ENCODE peak calls at places on chromosome 15, in five cellular contexts. M, I, R, T and B are unnamed samples. For H3K36me3, the result is how much of the 10 kb centered on the place peaks cover.

GRCh38 chr15:59701880-59702279 is 12.8 kb upstream of the BNIP2 start:
- DNase-seq in I (no peak), R (no peak), T (no peak), M (no peak), B (no peak)

GRCh38 chr15:101248274-101248673 is 3.6 kb downstream of the CHSY1 start:
- DNase-seq in T (no peak), R (no peak), I (no peak), M (no peak), B (no peak)

GRCh38 chr15:79310985-79311900 is at the start of gene TMED3:
- DNase-seq in M (peak), R (peak), I (peak), T (peak), B (peak)

GRCh38 chr15:51448592-51449494 is 107.4 kb downstream of the GLDN start:
- DNase-seq in T (no peak), M (no peak), I (no peak), R (no peak), B (no peak)

GRCh38 chr15:29917600-29918597 is 95.6 kb upstream of the TJP1 start:
- DNase-seq in R (no peak), T (no peak), I (no peak), M (no peak), B (no peak)

GRCh38 chr15:63070681-63071129 is 28.2 kb downstream of the TPM1 start:
- DNase-seq in T (no peak), R (no peak), M (no peak), I (no peak), B (no peak)

GRCh38 chr15:75842722-75843617 is at the start of gene UBE2Q2:
- DNase-seq in M (peak), R (peak), T (peak), I (peak), B (peak)

GRCh38 chr15:60255390-60255789 is 142.4 kb downstream of the ANXA2 start:
- DNase-seq in M (no peak), T (peak), I (no peak), R (no peak), B (no peak)

GRCh38 chr15:70863450-70864218 is 9.7 kb upstream of the LARP6 start:
- DNase-seq in T (no peak), M (no peak), R (no peak), I (no peak), B (no peak)

GRCh38 chr15:49418811-49419210 is 4.2 kb upstream of the FGF7 start:
- DNase-seq in T (no peak), I (no peak), M (no peak), R (no peak), B (no peak)

GRCh38 chr15:45529613-45530012 is 7.1 kb upstream of the SLC30A4 start:
- DNase-seq in M (peak), I (no peak), R (no peak), T (no peak), B (no peak)

GRCh38 chr15:63832620-63833245 is 1.0 kb downstream of the HERC1 start:
- DNase-seq in T (peak), M (no peak), I (no peak), R (no peak), B (no peak)

GRCh38 chr15:53910852-53911251 is 67.4 kb upstream of the UNC13C start:
- DNase-seq in R (no peak), I (no peak), T (no peak), M (no peak), B (no peak)

GRCh38 chr15:33242165-33242564 is 47.7 kb upstream of the FMN1 start:
- DNase-seq in T (no peak), I (no peak), R (no peak), M (no peak), B (no peak)

DNA sequence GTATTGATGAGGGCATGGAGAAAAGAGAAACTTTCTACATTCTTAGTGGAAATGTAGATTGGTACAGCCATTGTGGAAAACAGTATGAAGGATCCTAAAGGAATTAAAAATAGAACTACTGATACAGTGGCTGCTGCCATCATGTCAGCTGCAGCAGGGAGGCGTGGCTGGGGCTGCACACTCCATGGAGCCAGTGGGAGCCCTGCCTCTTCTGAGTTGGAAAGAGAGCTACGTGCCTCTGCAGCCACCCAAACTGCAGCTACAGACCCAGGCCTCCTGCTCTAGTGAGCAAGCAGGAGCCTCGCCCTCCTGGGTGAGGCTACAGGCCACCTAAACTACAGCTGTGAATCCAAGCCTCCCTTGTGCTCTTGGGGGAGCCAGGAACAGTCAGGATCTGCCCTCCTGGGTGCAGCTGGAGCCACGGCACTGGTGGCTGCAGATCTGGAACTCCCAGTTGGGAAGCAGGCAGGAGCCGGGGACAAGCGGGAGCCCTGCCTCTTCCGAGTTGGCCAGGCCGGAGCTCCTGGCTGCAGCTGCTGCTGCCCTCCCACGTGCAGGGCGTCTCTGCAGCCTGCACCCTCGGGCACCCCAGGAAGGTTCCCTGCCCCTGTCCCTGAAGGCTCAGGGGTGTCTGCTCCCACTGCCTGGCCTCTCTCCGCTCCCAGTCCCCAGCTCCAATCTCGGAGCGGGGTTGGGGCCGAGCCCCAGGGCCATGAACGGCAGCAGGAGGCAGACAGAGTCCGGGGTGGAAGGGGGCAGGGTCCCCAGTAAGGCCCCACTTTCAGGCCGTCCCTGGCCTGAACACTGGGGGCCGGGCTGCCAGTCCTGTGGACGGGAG is 64.5 kb downstream of the THBS1 start:
- DNase-seq in I (no peak), R (no peak), T (no peak), M (peak), B (no peak)
- H3K36me3 ChIP-seq in I (under half), R (under half), T (under half), M (under half), B (under half)

DNA sequence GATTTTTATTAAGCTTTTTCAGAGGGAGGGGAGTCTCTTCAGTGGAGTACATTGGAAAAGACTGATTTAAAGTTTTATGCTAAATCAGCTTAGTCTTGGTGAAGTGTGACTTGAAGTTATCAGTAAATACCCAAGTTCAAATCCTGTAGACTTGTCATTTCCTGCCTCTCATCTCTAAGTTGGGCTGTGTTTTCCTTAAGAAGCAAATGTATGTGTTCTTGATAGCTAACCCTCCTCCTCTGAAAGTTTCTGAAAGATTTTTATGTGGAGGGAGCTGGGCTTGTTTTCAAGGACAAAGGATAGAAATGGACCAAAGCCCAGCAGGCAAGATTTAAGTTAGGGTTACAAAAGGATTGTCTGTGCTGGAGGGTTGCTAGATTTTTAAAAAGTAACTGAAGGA is 4.2 kb downstream of the MAPKBP1 start:
- DNase-seq in M (no peak), T (peak), R (no peak), I (no peak), B (no peak)
- H3K4me3 ChIP-seq in M (no peak), T (no peak), R (no peak), I (no peak), B (no peak)

DNA sequence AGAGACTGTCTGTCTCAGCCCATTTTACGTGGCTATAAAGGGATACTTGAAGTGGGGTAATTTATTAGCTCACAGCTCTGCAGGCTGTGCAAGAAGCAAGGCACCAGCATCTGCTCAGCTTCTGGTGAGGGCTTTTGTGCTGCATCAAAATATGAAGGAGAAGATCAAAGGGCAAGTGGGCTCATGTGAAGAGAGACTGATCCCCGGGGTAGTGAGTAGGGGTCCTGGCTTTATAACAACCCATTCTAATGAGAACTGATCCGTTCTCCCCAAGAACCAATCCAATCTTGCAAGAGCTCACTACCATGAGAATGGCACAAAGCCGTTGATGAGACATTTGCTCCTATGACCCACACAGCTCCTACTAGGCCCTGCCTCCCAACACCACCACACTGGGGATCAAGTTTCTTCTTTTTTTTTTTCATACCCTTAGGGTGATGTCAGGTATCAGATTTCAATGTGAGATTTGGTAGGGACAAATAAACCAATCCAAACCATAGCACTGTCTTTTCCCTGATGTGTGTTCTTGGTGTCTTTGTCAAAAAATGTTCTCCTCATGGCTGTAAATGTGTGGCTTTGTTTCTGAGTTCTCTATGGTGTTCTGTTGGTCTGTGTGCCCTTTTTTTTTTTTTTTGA is 63.3 kb downstream of the IQGAP1 start:
- DNase-seq in M (no peak), I (no peak), R (no peak), T (no peak), B (no peak)
- H3K36me3 ChIP-seq in M (half or more), I (under half), R (half or more), T (half or more), B (under half)

DNA sequence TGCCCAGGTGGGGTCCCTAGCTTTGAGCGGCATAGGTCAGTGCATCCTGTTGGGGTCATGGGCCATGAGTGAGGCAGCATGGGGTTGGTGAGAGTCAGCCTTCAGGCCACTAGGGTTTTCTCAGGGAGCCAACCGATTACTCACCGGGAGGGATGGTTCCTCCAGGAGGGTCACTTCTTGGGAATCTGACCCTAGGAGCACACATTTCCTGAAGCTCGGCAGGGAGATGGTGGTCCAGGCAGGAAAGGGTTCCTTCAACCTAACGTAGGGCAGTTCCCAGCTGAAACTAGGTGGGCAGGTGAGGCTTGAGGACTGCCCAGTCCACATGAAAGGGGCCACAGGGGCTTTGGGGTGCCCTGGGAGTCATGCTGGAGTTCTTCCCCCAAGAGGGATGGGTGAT is 218.0 kb downstream of the UBE3A start:
- DNase-seq in M (no peak), R (no peak), I (no peak), T (no peak), B (no peak)
- H3K4me3 ChIP-seq in M (no peak), R (no peak), I (no peak), T (no peak), B (no peak)

DNA sequence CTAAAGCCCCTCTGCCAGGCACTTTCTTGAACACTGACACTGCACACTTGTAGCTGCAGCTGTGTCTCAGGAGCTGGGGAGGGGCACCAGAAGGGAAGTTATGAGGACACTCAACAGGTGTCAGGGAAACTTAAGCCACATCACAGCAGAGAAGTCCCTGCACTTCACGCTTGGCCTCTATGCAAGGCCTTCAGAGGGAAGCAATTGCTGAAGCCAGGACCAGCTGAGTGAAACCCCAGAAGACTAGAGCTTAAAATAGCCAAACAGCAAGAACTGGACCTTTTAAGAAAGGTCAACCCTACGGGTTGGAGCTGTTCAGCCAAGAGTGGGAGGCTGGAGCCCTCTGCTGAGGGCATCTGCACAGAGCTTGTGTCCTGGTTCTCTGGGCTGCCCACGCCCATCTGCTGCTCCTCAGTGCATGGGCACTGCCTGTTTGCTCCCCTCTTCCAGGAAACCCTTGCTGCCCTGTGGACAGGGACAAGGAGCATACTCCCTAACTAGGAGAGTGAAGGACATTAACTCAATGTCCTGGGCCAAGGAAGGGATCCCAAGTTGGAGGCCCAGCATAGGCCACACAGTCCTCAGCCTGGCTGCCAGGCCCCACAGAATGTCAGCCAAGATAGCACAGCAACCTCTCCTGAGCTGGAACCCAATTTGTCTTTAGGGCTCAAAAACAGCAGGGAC is 3.9 kb upstream of the GRAMD2A start:
- DNase-seq in T (no peak), R (no peak), M (no peak), I (no peak), B (no peak)
- H3K36me3 ChIP-seq in T (half or more), R (half or more), M (half or more), I (under half), B (half or more)

DNA sequence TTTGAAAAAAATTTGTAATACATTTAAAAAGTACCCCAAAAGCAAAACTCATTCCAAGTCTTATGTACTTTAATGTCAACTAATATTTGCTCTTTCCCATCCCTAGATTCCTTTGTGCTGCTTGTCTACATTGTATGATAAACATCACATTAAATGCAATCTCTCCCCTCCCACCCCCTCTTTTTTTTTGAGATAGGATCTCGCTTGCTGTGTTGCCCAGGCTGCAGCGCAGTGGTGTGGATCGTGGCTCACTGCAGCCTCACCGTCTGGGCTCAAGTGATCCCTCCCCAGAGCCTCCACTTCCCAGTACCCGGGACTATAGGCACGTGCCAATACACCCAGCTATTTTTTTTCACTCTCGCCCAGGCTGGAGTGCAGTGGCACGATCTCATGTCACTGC is 12.6 kb downstream of the MAP2K1 start:
- DNase-seq in R (no peak), T (no peak), I (no peak), M (no peak), B (no peak)
- H3K4me3 ChIP-seq in R (no peak), T (no peak), I (no peak), M (no peak), B (no peak)